ENCODE peak calls at places on chromosome 18, in seven cellular contexts. Q is PC-3, A is colonic mucosa, R is Peyer's patch, X is breast epithelium, S is pancreas, L is body of pancreas. C is an unnamed sample.
A peak's percentile ranks its signal among the peaks of the same experiment; 100 is the strongest.

GRCh38 chr18:28003451-28003850 is 173.5 kb downstream of the CDH2 start:
- DNase-seq in R (no peak), Q (no peak), A (no peak), S (no peak), L (no peak), X (no peak), C (no peak)

GRCh38 chr18:73235491-73235890 is 367.7 kb upstream of the NETO1 start:
- DNase-seq in Q (peak; percentile 93), X (no peak), R (no peak), S (no peak), L (no peak), A (no peak), C (no peak)

GRCh38 chr18:6994719-6995430 is 122.7 kb downstream of the LAMA1 start:
- DNase-seq in S (no peak), L (no peak), R (no peak), X (no peak), A (no peak), Q (peak; percentile 79), C (no peak)

GRCh38 chr18:21085579-21086161 is 25.9 kb downstream of the ROCK1 start:
- DNase-seq in X (no peak), Q (peak; percentile 31), S (no peak), A (no peak), L (no peak), R (no peak), C (no peak)

GRCh38 chr18:36818652-36819051 is 10.2 kb downstream of the TPGS2 start:
- DNase-seq in A (no peak), X (no peak), Q (no peak), L (no peak), R (no peak), S (no peak), C (no peak)

GRCh38 chr18:80249217-80250093 is 2.1 kb upstream of the PARD6G start:
- DNase-seq in Q (peak; percentile 67), R (no peak), L (no peak), X (no peak), S (no peak), A (no peak), C (no peak)

GRCh38 chr18:23793985-23794867 is 105.0 kb downstream of the LAMA3 start:
- DNase-seq in L (no peak), S (no peak), A (no peak), R (no peak), Q (no peak), X (no peak), C (no peak)

GRCh38 chr18:58863539-58864145 is 1.0 kb upstream of the ZNF532 start:
- DNase-seq in A (peak; percentile 65), R (peak; percentile 75), Q (peak; percentile 38), L (peak; percentile 48), X (no peak), S (peak; percentile 63), C (peak; percentile 21)

DNA sequence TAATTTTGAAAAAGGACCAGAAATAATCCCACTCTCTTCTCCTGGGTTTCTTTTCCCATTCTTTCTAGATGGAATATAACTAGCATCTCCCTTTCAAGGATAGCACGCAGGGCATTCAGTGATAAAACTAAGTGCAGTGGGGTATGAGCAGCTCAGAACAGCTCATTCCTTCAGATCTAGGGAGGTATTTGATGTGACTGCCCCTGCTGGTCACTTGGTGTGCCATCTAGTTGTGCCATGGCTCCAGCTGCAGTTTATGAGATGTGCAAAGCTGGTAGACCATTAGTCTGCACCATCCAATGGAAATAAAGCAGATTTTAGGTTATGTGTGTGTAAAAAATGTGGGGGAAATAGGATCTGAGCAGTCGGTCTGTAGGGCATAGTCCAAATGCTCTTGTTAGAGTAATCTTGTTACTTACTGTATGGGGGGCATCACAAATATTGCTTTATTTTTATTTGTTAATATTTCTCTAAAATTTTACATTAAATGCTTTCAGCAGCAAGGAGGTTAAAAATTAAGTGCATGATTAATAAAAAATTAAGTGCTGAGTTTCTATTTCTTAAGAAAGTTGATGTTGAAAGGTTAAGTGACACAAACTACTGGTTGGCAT is 38.9 kb downstream of the CTAGE1 start:
- DNase-seq in X (no peak), A (peak; percentile 47), R (peak; percentile 74), S (no peak), Q (peak; percentile 67), L (peak; percentile 71), C (no peak)
- TF ChIP-seq CTCF in X (no peak), A (peak; percentile 50), R (peak; percentile 71), S (peak; percentile 38), Q (peak; percentile 75), L (peak; percentile 58), C (no peak)

DNA sequence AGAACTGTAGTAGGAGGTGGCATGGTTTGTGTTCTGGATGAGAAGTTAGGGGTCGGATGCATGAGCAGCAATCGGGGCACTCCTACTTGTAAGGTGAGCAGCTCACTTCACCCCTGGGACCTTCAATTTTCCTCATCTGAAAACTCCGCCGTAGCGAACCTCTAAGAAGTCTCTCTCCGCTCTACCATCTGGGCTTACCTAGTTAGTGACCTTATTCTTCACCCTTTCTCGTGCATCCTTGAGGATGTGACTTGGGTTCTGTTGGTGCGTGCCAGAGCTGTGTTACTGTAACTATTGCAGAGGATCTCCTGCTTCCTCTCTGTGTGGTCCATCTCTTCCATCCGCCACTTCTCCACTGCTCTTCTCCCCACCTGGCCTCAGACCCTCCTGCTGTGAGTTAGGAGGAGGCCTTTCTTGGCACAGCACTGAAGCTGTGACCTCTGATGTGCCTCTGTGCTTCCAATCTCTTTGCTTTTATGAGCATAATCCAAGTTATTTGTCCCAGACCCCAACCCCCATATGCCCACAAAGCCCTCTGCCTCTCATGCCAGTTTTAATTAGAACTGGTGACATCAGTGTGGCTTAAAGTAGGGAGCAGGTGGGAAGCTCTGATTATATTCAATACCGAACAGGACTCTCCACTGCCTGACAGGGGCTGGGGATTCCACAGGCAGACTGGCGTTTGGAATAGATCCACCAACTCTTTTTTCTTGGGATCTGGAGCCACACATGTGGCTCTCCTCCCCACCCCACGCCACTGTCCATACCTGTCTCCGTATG is 178.4 kb downstream of the BCL2 start:
- DNase-seq in Q (no peak), L (no peak), S (no peak), X (no peak), R (no peak), A (no peak), C (no peak)
- H3K27ac ChIP-seq in Q (no peak overlapping the region), L (no peak overlapping the region), S (no peak overlapping the region), X (no peak overlapping the region), R (peak overlapping the region; percentile 34), A (no peak overlapping the region), C (no peak overlapping the region)

GRCh38 chr18:59918320-59918755 is 18.5 kb downstream of the PMAIP1 start:
- DNase-seq in S (no peak), A (peak; percentile 36), R (peak; percentile 83), X (no peak), L (no peak), Q (peak; percentile 91), C (no peak)

GRCh38 chr18:59917422-59917821 is 17.6 kb downstream of the PMAIP1 start:
- DNase-seq in S (no peak), X (no peak), Q (peak; percentile 77), L (no peak), A (no peak), R (no peak), C (no peak)

GRCh38 chr18:59916746-59917145 is 16.9 kb downstream of the PMAIP1 start:
- DNase-seq in S (no peak), Q (peak; percentile 31), R (no peak), A (no peak), L (no peak), X (no peak), C (no peak)

GRCh38 chr18:59919026-59919425 is 19.2 kb downstream of the PMAIP1 start:
- DNase-seq in S (no peak), R (no peak), A (no peak), X (no peak), L (no peak), Q (no peak), C (no peak)

GRCh38 chr18:59915606-59916005 is 15.8 kb downstream of the PMAIP1 start:
- DNase-seq in S (no peak), R (no peak), X (no peak), A (no peak), Q (peak; percentile 69), L (no peak), C (no peak)
- H3K9me3 ChIP-seq in S (no peaks in the 10 kb centered on the region), R (no peaks in the 10 kb centered on the region), X (no peaks in the 10 kb centered on the region), A (no peaks in the 10 kb centered on the region), Q (no peaks in the 10 kb centered on the region), L (no peaks in the 10 kb centered on the region), C (no peaks in the 10 kb centered on the region)

DNA sequence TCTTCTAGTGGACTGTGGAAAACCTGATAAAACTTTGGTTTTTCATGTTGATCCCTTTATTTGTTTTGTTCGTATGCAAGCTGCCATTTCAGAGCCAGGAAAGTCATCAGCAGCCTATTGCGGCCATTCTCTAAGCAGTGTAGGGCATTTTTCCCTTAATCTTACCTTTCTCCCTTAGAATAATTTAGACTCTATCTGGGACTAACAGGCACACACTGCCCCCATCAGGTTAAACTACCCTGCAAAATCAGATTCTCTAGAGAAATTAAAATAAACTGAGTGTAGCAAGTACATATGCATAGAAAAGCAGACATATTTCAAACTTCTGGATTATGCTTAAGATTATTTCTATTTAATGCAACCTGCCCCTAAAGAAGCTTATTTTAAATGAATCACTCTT is 347.4 kb downstream of the METTL4 start:
- DNase-seq in S (no peak), A (peak; percentile 51), Q (peak; percentile 70), X (no peak), L (peak; percentile 46), R (no peak), C (no peak)
- TF ChIP-seq CTCF in S (peak; percentile 19), A (peak; percentile 45), Q (peak; percentile 83), X (no peak), L (peak; percentile 46), R (peak; percentile 58), C (no peak)

GRCh38 chr18:8011906-8012305 is 444.8 kb downstream of the PTPRM start:
- DNase-seq in X (no peak), S (no peak), R (no peak), A (no peak), Q (no peak), L (no peak), C (no peak)
- H3K27ac ChIP-seq in X (no peak overlapping the region), S (no peak overlapping the region), R (no peak overlapping the region), A (no peak overlapping the region), Q (no peak overlapping the region), L (no peak overlapping the region), C (no peak overlapping the region)

GRCh38 chr18:14905979-14906378 is 158.0 kb downstream of the ANKRD30B start:
- DNase-seq in S (no peak), A (no peak), Q (no peak), X (no peak), L (no peak), R (no peak), C (no peak)

GRCh38 chr18:14905350-14905749 is 157.4 kb downstream of the ANKRD30B start:
- DNase-seq in X (no peak), L (no peak), S (no peak), A (no peak), R (no peak), Q (no peak), C (no peak)

GRCh38 chr18:14900435-14900834 is 152.5 kb downstream of the ANKRD30B start:
- DNase-seq in S (no peak), Q (no peak), X (no peak), R (no peak), A (no peak), L (no peak), C (no peak)
- H3K9me3 ChIP-seq in S (no peaks in the 10 kb centered on the region), Q (no peaks in the 10 kb centered on the region), X (no peaks in the 10 kb centered on the region), R (no peaks in the 10 kb centered on the region), A (no peaks in the 10 kb centered on the region), L (no peaks in the 10 kb centered on the region), C (no peaks in the 10 kb centered on the region)

GRCh38 chr18:2466978-2467377 is 104.3 kb downstream of the METTL4 start:
- DNase-seq in Q (peak; percentile 12), L (no peak), X (no peak), S (no peak), A (no peak), R (no peak), C (no peak)

DNA sequence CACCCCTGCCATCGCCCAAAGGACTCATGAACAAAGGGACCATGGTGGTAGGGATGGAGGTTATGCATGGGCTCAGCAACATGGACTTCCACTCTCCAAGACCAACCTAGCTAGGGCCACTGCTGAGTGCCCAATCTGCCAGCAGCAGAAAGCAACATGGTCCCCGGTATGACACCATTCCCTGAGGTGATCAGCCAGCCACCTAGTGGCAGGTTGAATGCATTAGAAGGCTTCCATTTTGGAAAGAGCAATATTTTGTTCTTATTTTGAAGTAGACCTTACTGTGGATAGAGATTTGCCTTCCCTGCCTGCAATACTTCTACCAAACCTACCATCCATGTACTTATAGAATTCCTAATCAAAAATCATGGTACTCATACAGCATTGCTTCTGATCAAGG is 99.8 kb downstream of the METTL4 start:
- DNase-seq in S (no peak), Q (peak; percentile 11), X (no peak), L (no peak), R (no peak), A (no peak), C (no peak)
- TF ChIP-seq CTCF in S (no peak), Q (peak; percentile 45), X (no peak), L (no peak), R (no peak), A (no peak), C (no peak)